ENCODE peak calls at places on chromosomes 6 and 20, in six cellular contexts. One of them, this sample, is unnamed.

GRCh38 chr6:140217283-140217682 is 842.8 kb upstream of the CITED2 start:
- DNase-seq in PC-3: no peak
- DNase-seq in brain microvascular endothelial cell: no peak
- DNase-seq in BE2C: no peak
- DNase-seq in psoas muscle: no peak
- DNase-seq in tibial artery: no peak
- DNase-seq in this sample: no peak

GRCh38 chr20:59777321-59777705 is 156.1 kb downstream of the SYCP2 start:
- DNase-seq in brain microvascular endothelial cell: no peak
- DNase-seq in tibial artery: no peak
- DNase-seq in PC-3: no peak
- DNase-seq in psoas muscle: no peak
- DNase-seq in BE2C: no peak
- DNase-seq in this sample: no peak

GRCh38 chr20:24708411-24709295 is 239.2 kb downstream of the SYNDIG1 start:
- DNase-seq in tibial artery: no peak
- DNase-seq in psoas muscle: no peak
- DNase-seq in PC-3: no peak
- DNase-seq in brain microvascular endothelial cell: no peak
- DNase-seq in BE2C: no peak
- DNase-seq in this sample: no peak

GRCh38 chr6:35177586-35177985 is 36.2 kb upstream of the SCUBE3 start:
- DNase-seq in tibial artery: no peak
- DNase-seq in PC-3: peak
- DNase-seq in BE2C: no peak
- DNase-seq in psoas muscle: no peak
- DNase-seq in brain microvascular endothelial cell: no peak
- DNase-seq in this sample: no peak

GRCh38 chr20:59701236-59701635 is 96.9 kb downstream of the PHACTR3 start:
- DNase-seq in PC-3: no peak
- DNase-seq in BE2C: no peak
- DNase-seq in tibial artery: no peak
- DNase-seq in psoas muscle: no peak
- DNase-seq in brain microvascular endothelial cell: no peak
- DNase-seq in this sample: no peak

GRCh38 chr20:36097751-36098151 is 56.8 kb upstream of the EPB41L1 start:
- DNase-seq in brain microvascular endothelial cell: no peak
- DNase-seq in tibial artery: no peak
- DNase-seq in BE2C: no peak
- DNase-seq in PC-3: no peak
- DNase-seq in psoas muscle: no peak
- DNase-seq in this sample: no peak

GRCh38 chr6:25635886-25636317 is 16.1 kb upstream of the SCGN start:
- DNase-seq in PC-3: no peak
- DNase-seq in psoas muscle: no peak
- DNase-seq in tibial artery: no peak
- DNase-seq in BE2C: no peak
- DNase-seq in brain microvascular endothelial cell: no peak
- DNase-seq in this sample: no peak

GRCh38 chr6:158290659-158291058 is 21.6 kb upstream of the TULP4 start:
- DNase-seq in brain microvascular endothelial cell: no peak
- DNase-seq in BE2C: no peak
- DNase-seq in tibial artery: no peak
- DNase-seq in psoas muscle: no peak
- DNase-seq in PC-3: no peak
- DNase-seq in this sample: no peak

GRCh38 chr20:18224968-18225568 is 63.3 kb upstream of the ZNF133 start:
- DNase-seq in brain microvascular endothelial cell: peak
- DNase-seq in psoas muscle: peak
- DNase-seq in PC-3: peak
- DNase-seq in tibial artery: peak
- DNase-seq in BE2C: peak
- DNase-seq in this sample: peak

GRCh38 chr6:134435814-134436280 is 117.9 kb upstream of the SGK1 start:
- DNase-seq in brain microvascular endothelial cell: no peak
- DNase-seq in PC-3: peak
- DNase-seq in BE2C: no peak
- DNase-seq in tibial artery: no peak
- DNase-seq in psoas muscle: no peak
- DNase-seq in this sample: no peak
- H3K4me3 ChIP-seq in brain microvascular endothelial cell: no peak
- H3K4me3 ChIP-seq in PC-3: peak
- H3K4me3 ChIP-seq in BE2C: peak
- H3K4me3 ChIP-seq in tibial artery: no peak
- H3K4me3 ChIP-seq in psoas muscle: no peak
- H3K4me3 ChIP-seq in this sample: no peak

GRCh38 chr6:43630980-43631619 is 2.0 kb upstream of the GTPBP2 start:
- DNase-seq in PC-3: no peak
- DNase-seq in psoas muscle: no peak
- DNase-seq in BE2C: no peak
- DNase-seq in tibial artery: no peak
- DNase-seq in brain microvascular endothelial cell: no peak
- DNase-seq in this sample: no peak

GRCh38 chr6:43629505-43630300 is 639 bp upstream of the GTPBP2 start:
- DNase-seq in tibial artery: peak
- DNase-seq in PC-3: peak
- DNase-seq in psoas muscle: peak
- DNase-seq in brain microvascular endothelial cell: peak
- DNase-seq in BE2C: peak
- DNase-seq in this sample: peak

GRCh38 chr6:43628392-43629103 is 516 bp downstream of the GTPBP2 start:
- DNase-seq in psoas muscle: peak
- DNase-seq in PC-3: peak
- DNase-seq in brain microvascular endothelial cell: peak
- DNase-seq in tibial artery: peak
- DNase-seq in BE2C: peak
- DNase-seq in this sample: peak

GRCh38 chr6:43627008-43627825 is 1.8 kb downstream of the GTPBP2 start:
- DNase-seq in tibial artery: peak
- DNase-seq in brain microvascular endothelial cell: peak
- DNase-seq in BE2C: peak
- DNase-seq in psoas muscle: peak
- DNase-seq in PC-3: peak
- DNase-seq in this sample: peak

DNA sequence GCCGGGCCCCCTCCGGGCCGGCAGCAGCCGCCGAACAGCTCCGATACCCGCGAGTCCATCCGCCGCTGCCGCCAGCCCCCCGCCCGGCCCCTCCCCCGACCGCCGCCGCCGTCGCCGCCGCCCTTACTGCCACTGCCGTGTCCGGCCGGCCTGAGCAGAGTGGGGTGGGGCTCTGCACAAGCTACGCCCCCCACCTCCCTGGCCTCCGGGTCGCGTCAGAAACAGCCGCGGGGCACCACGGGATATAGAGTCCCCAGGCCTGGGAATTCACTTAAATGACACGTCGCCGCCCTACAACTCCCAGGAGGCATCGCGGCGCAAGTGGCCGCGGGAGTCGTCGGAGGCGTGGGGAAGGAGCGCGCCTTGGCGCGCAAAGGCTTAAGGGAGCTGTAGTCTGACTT is at the start of gene GTPBP2:
- DNase-seq in brain microvascular endothelial cell: peak
- DNase-seq in BE2C: peak
- DNase-seq in psoas muscle: peak
- DNase-seq in tibial artery: peak
- DNase-seq in PC-3: peak
- DNase-seq in this sample: peak
- H3K4me3 ChIP-seq in brain microvascular endothelial cell: peak
- H3K4me3 ChIP-seq in BE2C: peak
- H3K4me3 ChIP-seq in psoas muscle: peak
- H3K4me3 ChIP-seq in tibial artery: peak
- H3K4me3 ChIP-seq in PC-3: peak
- H3K4me3 ChIP-seq in this sample: peak

GRCh38 chr20:63774348-63774735 is 34.8 kb downstream of the SLC2A4RG start:
- DNase-seq in psoas muscle: no peak
- DNase-seq in tibial artery: no peak
- DNase-seq in brain microvascular endothelial cell: no peak
- DNase-seq in BE2C: no peak
- DNase-seq in PC-3: no peak
- DNase-seq in this sample: no peak

GRCh38 chr20:63777614-63778013 is 38.0 kb downstream of the SLC2A4RG start:
- DNase-seq in PC-3: no peak
- DNase-seq in brain microvascular endothelial cell: no peak
- DNase-seq in tibial artery: no peak
- DNase-seq in psoas muscle: no peak
- DNase-seq in BE2C: no peak
- DNase-seq in this sample: no peak

GRCh38 chr20:63772781-63773520 is 33.4 kb downstream of the SLC2A4RG start:
- DNase-seq in BE2C: no peak
- DNase-seq in psoas muscle: no peak
- DNase-seq in brain microvascular endothelial cell: no peak
- DNase-seq in tibial artery: no peak
- DNase-seq in PC-3: peak
- DNase-seq in this sample: no peak

GRCh38 chr20:63773571-63774347 is 34.2 kb downstream of the SLC2A4RG start:
- DNase-seq in brain microvascular endothelial cell: no peak
- DNase-seq in psoas muscle: no peak
- DNase-seq in BE2C: no peak
- DNase-seq in tibial artery: no peak
- DNase-seq in PC-3: no peak
- DNase-seq in this sample: no peak

GRCh38 chr20:63775096-63775978 is 35.8 kb downstream of the SLC2A4RG start:
- DNase-seq in PC-3: no peak
- DNase-seq in tibial artery: no peak
- DNase-seq in psoas muscle: peak
- DNase-seq in brain microvascular endothelial cell: peak
- DNase-seq in BE2C: peak
- DNase-seq in this sample: peak
- H3K4me3 ChIP-seq in PC-3: peak
- H3K4me3 ChIP-seq in tibial artery: no peak
- H3K4me3 ChIP-seq in psoas muscle: peak
- H3K4me3 ChIP-seq in brain microvascular endothelial cell: peak
- H3K4me3 ChIP-seq in BE2C: peak
- H3K4me3 ChIP-seq in this sample: peak

DNA sequence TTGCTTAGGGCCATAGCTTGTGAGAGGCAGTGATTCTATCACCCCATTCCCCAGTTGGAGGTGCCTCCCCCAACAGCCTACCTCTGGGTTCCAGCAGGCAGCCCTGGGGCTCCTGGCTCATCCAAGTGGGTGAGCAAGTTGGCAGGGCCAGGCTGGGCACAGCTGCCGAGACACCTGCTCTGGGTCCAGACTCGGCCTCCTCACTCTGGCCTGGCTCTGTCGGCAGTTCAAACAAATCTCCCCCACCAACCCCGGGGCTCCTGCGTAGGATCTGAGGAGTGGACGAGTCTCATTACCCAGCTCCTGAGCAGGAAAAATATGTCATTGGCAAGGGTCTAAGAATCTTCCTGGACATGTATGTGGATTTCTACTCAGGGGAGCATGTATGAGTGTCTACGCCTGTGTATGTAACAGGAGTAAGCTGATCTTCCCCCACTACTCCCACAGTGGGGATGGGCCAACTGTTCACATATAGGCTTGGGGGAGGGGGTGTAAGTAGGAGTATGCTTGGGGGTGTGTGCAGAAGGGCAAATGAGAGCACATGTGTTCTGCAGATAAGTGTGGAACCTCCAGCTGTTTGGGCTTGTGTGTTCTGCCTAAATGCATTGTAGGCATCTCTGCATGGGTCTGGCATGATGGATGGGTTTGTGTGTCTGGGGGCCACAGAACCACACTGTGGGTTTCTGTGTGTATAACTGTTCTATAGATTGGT is 2.0 kb downstream of the ID1 start:
- DNase-seq in tibial artery: no peak
- DNase-seq in PC-3: peak
- DNase-seq in BE2C: peak
- DNase-seq in psoas muscle: no peak
- DNase-seq in brain microvascular endothelial cell: no peak
- DNase-seq in this sample: peak
- H3K4me3 ChIP-seq in tibial artery: peak
- H3K4me3 ChIP-seq in PC-3: peak
- H3K4me3 ChIP-seq in BE2C: peak
- H3K4me3 ChIP-seq in psoas muscle: peak
- H3K4me3 ChIP-seq in brain microvascular endothelial cell: peak
- H3K4me3 ChIP-seq in this sample: peak

DNA sequence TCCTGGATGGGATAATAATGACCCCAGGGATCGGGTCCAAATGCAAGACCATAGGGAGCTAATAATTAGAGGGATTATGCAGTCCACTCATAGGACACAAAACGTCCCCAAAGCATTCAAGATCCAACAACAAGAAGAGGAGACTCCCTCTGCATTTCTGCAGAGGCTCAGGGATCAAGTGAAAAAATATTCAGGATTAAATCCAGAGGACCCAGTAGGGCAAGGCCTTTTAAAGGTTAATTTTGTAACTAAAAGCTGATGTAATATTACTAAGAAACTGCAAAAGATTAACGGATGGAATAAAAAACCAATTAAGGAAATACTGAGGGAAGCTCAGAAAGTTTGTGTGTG is 22.2 kb downstream of the HLA-A start:
- DNase-seq in PC-3: no peak
- DNase-seq in brain microvascular endothelial cell: no peak
- DNase-seq in BE2C: peak
- DNase-seq in tibial artery: no peak
- DNase-seq in psoas muscle: no peak
- DNase-seq in this sample: no peak
- H3K4me3 ChIP-seq in PC-3: peak
- H3K4me3 ChIP-seq in brain microvascular endothelial cell: no peak
- H3K4me3 ChIP-seq in BE2C: peak
- H3K4me3 ChIP-seq in tibial artery: peak
- H3K4me3 ChIP-seq in psoas muscle: peak
- H3K4me3 ChIP-seq in this sample: no peak

DNA sequence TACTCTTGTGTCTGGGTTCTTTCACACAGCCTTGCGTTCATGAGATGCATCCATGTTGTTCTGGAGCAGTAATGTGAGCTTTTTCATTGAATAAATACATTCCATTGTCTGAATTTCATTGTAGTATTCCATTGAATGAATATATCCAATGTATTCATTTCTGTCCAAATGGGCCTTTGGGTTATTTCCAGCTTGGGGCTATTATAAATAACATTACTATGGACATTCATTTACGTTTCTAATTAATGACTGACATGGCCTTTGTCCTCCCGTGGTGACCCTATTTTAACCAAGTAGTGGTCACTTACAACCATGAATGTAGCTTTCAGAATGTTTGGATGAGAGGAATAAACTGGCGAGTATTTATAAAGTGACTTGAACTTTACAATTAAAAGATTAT is 30.1 kb upstream of the NAA20 start:
- DNase-seq in PC-3: no peak
- DNase-seq in tibial artery: no peak
- DNase-seq in psoas muscle: no peak
- DNase-seq in brain microvascular endothelial cell: no peak
- DNase-seq in BE2C: no peak
- DNase-seq in this sample: no peak
- H3K4me3 ChIP-seq in PC-3: no peak
- H3K4me3 ChIP-seq in tibial artery: no peak
- H3K4me3 ChIP-seq in psoas muscle: no peak
- H3K4me3 ChIP-seq in brain microvascular endothelial cell: no peak
- H3K4me3 ChIP-seq in BE2C: no peak
- H3K4me3 ChIP-seq in this sample: no peak

GRCh38 chr20:19304389-19304788 is 91.9 kb downstream of the SLC24A3 start:
- DNase-seq in brain microvascular endothelial cell: no peak
- DNase-seq in PC-3: no peak
- DNase-seq in tibial artery: no peak
- DNase-seq in psoas muscle: no peak
- DNase-seq in BE2C: no peak
- DNase-seq in this sample: no peak
- H3K4me3 ChIP-seq in brain microvascular endothelial cell: no peak
- H3K4me3 ChIP-seq in PC-3: no peak
- H3K4me3 ChIP-seq in tibial artery: no peak
- H3K4me3 ChIP-seq in psoas muscle: no peak
- H3K4me3 ChIP-seq in BE2C: no peak
- H3K4me3 ChIP-seq in this sample: no peak

This sample was measured in fibroblast of the aortic adventitia.